ENCODE peak calls at places on chromosomes 1 and 21, in six cellular contexts. One of them, this sample, is unnamed.

GRCh38 chr1:81682490-81682889 is 118.2 kb upstream of the ADGRL2 start:
- DNase-seq in OCI-M1: no peak
- DNase-seq in HEK293T: no peak
- DNase-seq in AG09319: no peak
- DNase-seq in HS-5: no peak
- DNase-seq in mesendoderm: peak; percentile 92
- DNase-seq in this sample: no peak

GRCh38 chr1:32702599-32703478 is at the start of gene SYNC:
- DNase-seq in HEK293T: peak; percentile 68
- DNase-seq in OCI-M1: peak; percentile 57
- DNase-seq in HS-5: no peak
- DNase-seq in mesendoderm: no peak
- DNase-seq in AG09319: peak; percentile 45
- DNase-seq in this sample: no peak

GRCh38 chr1:16464917-16465625 is 24.5 kb downstream of the NECAP2 start:
- DNase-seq in HS-5: no peak
- DNase-seq in mesendoderm: no peak
- DNase-seq in OCI-M1: no peak
- DNase-seq in AG09319: no peak
- DNase-seq in HEK293T: no peak
- DNase-seq in this sample: no peak

GRCh38 chr1:76285578-76286135 is 211.1 kb downstream of the ST6GALNAC3 start:
- DNase-seq in AG09319: no peak
- DNase-seq in mesendoderm: no peak
- DNase-seq in OCI-M1: no peak
- DNase-seq in HS-5: no peak
- DNase-seq in HEK293T: no peak
- DNase-seq in this sample: no peak

GRCh38 chr1:24425446-24425845 is 9.8 kb downstream of the NIPAL3 start:
- DNase-seq in HEK293T: no peak
- DNase-seq in HS-5: no peak
- DNase-seq in OCI-M1: no peak
- DNase-seq in AG09319: no peak
- DNase-seq in mesendoderm: no peak
- DNase-seq in this sample: no peak

GRCh38 chr1:28248273-28249012 is 10.9 kb upstream of the SESN2 start:
- DNase-seq in HS-5: no peak
- DNase-seq in HEK293T: peak; percentile 82
- DNase-seq in AG09319: peak; percentile 63
- DNase-seq in mesendoderm: peak; percentile 86
- DNase-seq in OCI-M1: peak; percentile 95
- DNase-seq in this sample: peak; percentile 71

GRCh38 chr1:205767248-205767647 is 8.0 kb downstream of the RAB29 start:
- DNase-seq in HEK293T: no peak
- DNase-seq in OCI-M1: no peak
- DNase-seq in AG09319: no peak
- DNase-seq in HS-5: no peak
- DNase-seq in mesendoderm: no peak
- DNase-seq in this sample: no peak

GRCh38 chr1:27099154-27099903 is 55.6 kb downstream of the SLC9A1 start:
- DNase-seq in HS-5: peak; percentile 52
- DNase-seq in OCI-M1: peak; percentile 92
- DNase-seq in AG09319: no peak
- DNase-seq in HEK293T: no peak
- DNase-seq in mesendoderm: peak; percentile 68
- DNase-seq in this sample: no peak

GRCh38 chr1:241129207-241129960 is 227.6 kb downstream of the RGS7 start:
- DNase-seq in HEK293T: no peak
- DNase-seq in OCI-M1: no peak
- DNase-seq in HS-5: no peak
- DNase-seq in AG09319: no peak
- DNase-seq in mesendoderm: peak; percentile 13
- DNase-seq in this sample: no peak

GRCh38 chr1:151326619-151327222 is 495 bp downstream of the PI4KB start:
- DNase-seq in HS-5: no peak
- DNase-seq in OCI-M1: peak; percentile 88
- DNase-seq in AG09319: no peak
- DNase-seq in mesendoderm: peak; percentile 29
- DNase-seq in HEK293T: peak; percentile 62
- DNase-seq in this sample: no peak

GRCh38 chr1:231724876-231725647 is 98.5 kb downstream of the DISC1 start:
- DNase-seq in OCI-M1: peak; percentile 72
- DNase-seq in mesendoderm: peak; percentile 93
- DNase-seq in AG09319: peak; percentile 8
- DNase-seq in HS-5: peak; percentile 14
- DNase-seq in HEK293T: peak; percentile 69
- DNase-seq in this sample: no peak

GRCh38 chr1:201191723-201192477 is 1.3 kb downstream of the IGFN1 start:
- DNase-seq in AG09319: peak; percentile 27
- DNase-seq in HS-5: peak; percentile 86
- DNase-seq in mesendoderm: no peak
- DNase-seq in HEK293T: no peak
- DNase-seq in OCI-M1: no peak
- DNase-seq in this sample: no peak

GRCh38 chr1:200890818-200891773 is 3.6 kb upstream of the INAVA start:
- DNase-seq in OCI-M1: peak; percentile 63
- DNase-seq in mesendoderm: peak; percentile 97
- DNase-seq in AG09319: no peak
- DNase-seq in HS-5: peak; percentile 16
- DNase-seq in HEK293T: peak; percentile 82
- DNase-seq in this sample: no peak

GRCh38 chr21:34344584-34344983 is 19.2 kb upstream of the KCNE2 start:
- DNase-seq in HEK293T: no peak
- DNase-seq in HS-5: no peak
- DNase-seq in AG09319: no peak
- DNase-seq in mesendoderm: no peak
- DNase-seq in OCI-M1: no peak
- DNase-seq in this sample: no peak

GRCh38 chr1:200909071-200909470 is 14.4 kb downstream of the INAVA start:
- DNase-seq in AG09319: no peak
- DNase-seq in HEK293T: no peak
- DNase-seq in HS-5: no peak
- DNase-seq in OCI-M1: no peak
- DNase-seq in mesendoderm: no peak
- DNase-seq in this sample: no peak

GRCh38 chr1:212958175-212958574 is 7.8 kb downstream of the VASH2 start:
- DNase-seq in mesendoderm: peak; percentile 69
- DNase-seq in HS-5: no peak
- DNase-seq in OCI-M1: no peak
- DNase-seq in HEK293T: no peak
- DNase-seq in AG09319: no peak
- DNase-seq in this sample: no peak

GRCh38 chr1:3466366-3467075 is 12.1 kb downstream of the ARHGEF16 start:
- DNase-seq in mesendoderm: no peak
- DNase-seq in HEK293T: no peak
- DNase-seq in HS-5: no peak
- DNase-seq in AG09319: no peak
- DNase-seq in OCI-M1: no peak
- DNase-seq in this sample: no peak

GRCh38 chr1:159889821-159890252 is 10.1 kb downstream of the CFAP45 start:
- DNase-seq in AG09319: peak; percentile 80
- DNase-seq in HEK293T: no peak
- DNase-seq in OCI-M1: peak; percentile 54
- DNase-seq in HS-5: peak; percentile 93
- DNase-seq in mesendoderm: peak; percentile 91
- DNase-seq in this sample: no peak

GRCh38 chr1:230854423-230854822 is 13.9 kb downstream of the C1orf198 start:
- DNase-seq in AG09319: no peak
- DNase-seq in mesendoderm: no peak
- DNase-seq in OCI-M1: no peak
- DNase-seq in HS-5: no peak
- DNase-seq in HEK293T: no peak
- DNase-seq in this sample: no peak

GRCh38 chr1:121587230-121587569 is 402.4 kb downstream of the SRGAP2C start:
- DNase-seq in HEK293T: no peak
- DNase-seq in AG09319: no peak
- DNase-seq in OCI-M1: no peak
- DNase-seq in HS-5: no peak
- DNase-seq in mesendoderm: no peak
- DNase-seq in this sample: no peak

GRCh38 chr1:39631361-39632331 is 7.8 kb downstream of the HEYL start:
- DNase-seq in HS-5: no peak
- DNase-seq in OCI-M1: no peak
- DNase-seq in mesendoderm: no peak
- DNase-seq in HEK293T: no peak
- DNase-seq in AG09319: no peak
- DNase-seq in this sample: no peak

GRCh38 chr1:68340951-68341350 is 108.6 kb upstream of the WLS start:
- DNase-seq in mesendoderm: no peak
- DNase-seq in HEK293T: no peak
- DNase-seq in AG09319: no peak
- DNase-seq in OCI-M1: no peak
- DNase-seq in HS-5: no peak
- DNase-seq in this sample: no peak

GRCh38 chr1:215279682-215280081 is 197.1 kb downstream of the KCNK2 start:
- DNase-seq in OCI-M1: peak; percentile 64
- DNase-seq in mesendoderm: no peak
- DNase-seq in AG09319: no peak
- DNase-seq in HS-5: no peak
- DNase-seq in HEK293T: no peak
- DNase-seq in this sample: no peak

GRCh38 chr1:210250998-210251679 is 18.5 kb downstream of the SERTAD4 start:
- DNase-seq in OCI-M1: no peak
- DNase-seq in HS-5: no peak
- DNase-seq in HEK293T: peak; percentile 55
- DNase-seq in mesendoderm: peak; percentile 94
- DNase-seq in AG09319: no peak
- DNase-seq in this sample: no peak

GRCh38 chr1:53949651-53950050 is 3.5 kb downstream of the LRRC42 start:
- DNase-seq in mesendoderm: no peak
- DNase-seq in HEK293T: no peak
- DNase-seq in AG09319: no peak
- DNase-seq in OCI-M1: no peak
- DNase-seq in HS-5: no peak
- DNase-seq in this sample: no peak

GRCh38 chr1:92961131-92961895 is at the start of gene DIPK1A:
- DNase-seq in OCI-M1: peak; percentile 61
- DNase-seq in mesendoderm: peak; percentile 88
- DNase-seq in HEK293T: peak; percentile 87
- DNase-seq in HS-5: no peak
- DNase-seq in AG09319: peak; percentile 36
- DNase-seq in this sample: peak; percentile 66

GRCh38 chr1:84988588-84988987 is 8.3 kb downstream of the MCOLN2 start:
- DNase-seq in OCI-M1: no peak
- DNase-seq in HS-5: no peak
- DNase-seq in HEK293T: no peak
- DNase-seq in mesendoderm: no peak
- DNase-seq in AG09319: no peak
- DNase-seq in this sample: no peak

GRCh38 chr1:233193741-233194140 is 101.8 kb downstream of the PCNX2 start:
- DNase-seq in OCI-M1: no peak
- DNase-seq in AG09319: no peak
- DNase-seq in HS-5: no peak
- DNase-seq in mesendoderm: no peak
- DNase-seq in HEK293T: no peak
- DNase-seq in this sample: no peak

GRCh38 chr1:147771216-147772125 is 11.1 kb upstream of the GJA5 start:
- DNase-seq in HS-5: no peak
- DNase-seq in mesendoderm: no peak
- DNase-seq in AG09319: no peak
- DNase-seq in OCI-M1: no peak
- DNase-seq in HEK293T: peak; percentile 37
- DNase-seq in this sample: no peak

GRCh38 chr1:31668303-31668883 is 23.7 kb upstream of the PEF1 start:
- DNase-seq in mesendoderm: no peak
- DNase-seq in OCI-M1: no peak
- DNase-seq in AG09319: no peak
- DNase-seq in HEK293T: no peak
- DNase-seq in HS-5: no peak
- DNase-seq in this sample: no peak

GRCh38 chr1:17185485-17185860 is 19.5 kb upstream of the PADI1 start:
- DNase-seq in mesendoderm: no peak
- DNase-seq in HS-5: no peak
- DNase-seq in OCI-M1: no peak
- DNase-seq in AG09319: no peak
- DNase-seq in HEK293T: no peak
- DNase-seq in this sample: no peak

GRCh38 chr1:19165501-19165900 is 44.6 kb downstream of the UBR4 start:
- DNase-seq in AG09319: no peak
- DNase-seq in HS-5: no peak
- DNase-seq in OCI-M1: no peak
- DNase-seq in mesendoderm: no peak
- DNase-seq in HEK293T: no peak
- DNase-seq in this sample: no peak

GRCh38 chr1:54965624-54966340 is 14.6 kb upstream of the TMEM61 start:
- DNase-seq in mesendoderm: no peak
- DNase-seq in HS-5: peak; percentile 15
- DNase-seq in AG09319: no peak
- DNase-seq in OCI-M1: peak; percentile 54
- DNase-seq in HEK293T: peak; percentile 12
- DNase-seq in this sample: no peak

GRCh38 chr1:58968360-58968952 is 184.6 kb upstream of the JUN start:
- DNase-seq in AG09319: peak; percentile 59
- DNase-seq in mesendoderm: no peak
- DNase-seq in HEK293T: no peak
- DNase-seq in HS-5: no peak
- DNase-seq in OCI-M1: peak; percentile 89
- DNase-seq in this sample: no peak

GRCh38 chr1:21340230-21340564 is 49.9 kb upstream of the ECE1 start:
- DNase-seq in HEK293T: no peak
- DNase-seq in mesendoderm: no peak
- DNase-seq in OCI-M1: no peak
- DNase-seq in HS-5: no peak
- DNase-seq in AG09319: no peak
- DNase-seq in this sample: no peak

GRCh38 chr1:221741364-221741970 is 422 bp downstream of the DUSP10 start:
- DNase-seq in HEK293T: peak; percentile 30
- DNase-seq in AG09319: no peak
- DNase-seq in HS-5: no peak
- DNase-seq in OCI-M1: peak; percentile 77
- DNase-seq in mesendoderm: no peak
- DNase-seq in this sample: no peak

GRCh38 chr1:230011333-230012092 is 55.5 kb upstream of the GALNT2 start:
- DNase-seq in OCI-M1: no peak
- DNase-seq in AG09319: no peak
- DNase-seq in HEK293T: no peak
- DNase-seq in mesendoderm: no peak
- DNase-seq in HS-5: no peak
- DNase-seq in this sample: no peak

GRCh38 chr1:11842154-11843041 is 5.2 kb downstream of the NPPA start:
- DNase-seq in HEK293T: no peak
- DNase-seq in mesendoderm: no peak
- DNase-seq in AG09319: no peak
- DNase-seq in HS-5: no peak
- DNase-seq in OCI-M1: peak; percentile 98
- DNase-seq in this sample: no peak

This sample was measured in activated T-helper 9 cell treated with anti-CD3 and anti-CD28 coated beads, Interleukin-2, amount 50 U/mL, for 16 hours.